ENCODE peak calls at places on chromosomes 12 and 14, in four cellular contexts. T is breast epithelium, E is left ventricle myocardium inferior, A is transverse colon. P is an unnamed sample.

GRCh38 chr12:65496617-65497016 is 218.1 kb downstream of the MSRB3 start:
- DNase-seq in T (no peak), A (no peak), E (peak; percentile 39), P (peak; percentile 15)

GRCh38 chr12:6457220-6457945 is 5.5 kb downstream of the TAPBPL start:
- DNase-seq in T (no peak), A (no peak), E (no peak), P (no peak)

GRCh38 chr12:67354966-67355365 is 85.8 kb downstream of the CAND1 start:
- DNase-seq in E (no peak), T (no peak), A (no peak), P (no peak)

GRCh38 chr12:5873341-5873919 is 71.6 kb downstream of the ANO2 start:
- DNase-seq in T (no peak), E (no peak), A (no peak), P (no peak)

GRCh38 chr12:56119361-56119796 is 1.3 kb downstream of the ZC3H10 start:
- DNase-seq in T (peak; percentile 78), A (peak; percentile 78), E (peak; percentile 55), P (peak; percentile 46)

GRCh38 chr12:46919666-46920065 is 93.9 kb upstream of the SLC38A4 start:
- DNase-seq in T (no peak), A (no peak), E (no peak), P (no peak)

GRCh38 chr14:86852530-86852929 is 1140.5 kb downstream of the GALC start:
- DNase-seq in A (no peak), T (no peak), E (no peak), P (no peak)

GRCh38 chr12:97308576-97309198 is 153.9 kb upstream of the RMST start:
- DNase-seq in E (no peak), T (no peak), A (no peak), P (no peak)

GRCh38 chr14:44657688-44658388 is 150.8 kb upstream of the FSCB start:
- DNase-seq in A (no peak), T (no peak), E (no peak), P (no peak)

GRCh38 chr12:133192847-133193246 is 11.6 kb downstream of the ZNF268 start:
- DNase-seq in T (no peak), E (no peak), A (no peak), P (no peak)

GRCh38 chr12:27343255-27344000 is 10.8 kb downstream of the BMAL2 start:
- DNase-seq in A (no peak), E (no peak), T (no peak), P (no peak)

GRCh38 chr12:90836689-90837088 is 118.3 kb downstream of the CCER1 start:
- DNase-seq in E (no peak), A (no peak), T (no peak), P (peak; percentile 58)

GRCh38 chr12:131345521-131346436 is 365.1 kb upstream of the SFSWAP start:
- DNase-seq in E (no peak), T (no peak), A (no peak), P (no peak)

GRCh38 chr14:88613552-88614010 is 50.7 kb downstream of the ZC3H14 start:
- DNase-seq in A (no peak), E (no peak), T (no peak), P (no peak)

GRCh38 chr14:90381011-90381790 is 15.6 kb upstream of the CALM1 start:
- DNase-seq in A (peak; percentile 71), E (no peak), T (no peak), P (peak; percentile 49)

GRCh38 chr12:5088586-5089264 is 45.0 kb downstream of the KCNA5 start:
- DNase-seq in T (no peak), E (no peak), A (no peak), P (peak; percentile 18)

GRCh38 chr12:6772729-6773661 is 675 bp downstream of the LAG3 start:
- DNase-seq in A (no peak), T (no peak), E (no peak), P (no peak)

GRCh38 chr12:113135178-113136127 is at the start of gene RASAL1:
- DNase-seq in E (no peak), A (peak; percentile 88), T (peak; percentile 60), P (no peak)

GRCh38 chr12:26713885-26714383 is 119.1 kb downstream of the ITPR2 start:
- DNase-seq in E (no peak), T (no peak), A (no peak), P (no peak)

GRCh38 chr12:48351022-48351708 is 446 bp upstream of the ZNF641 start:
- DNase-seq in T (peak; percentile 47), A (peak; percentile 77), E (peak; percentile 79), P (peak; percentile 75)

GRCh38 chr14:50425816-50426215 is 29.1 kb upstream of the CDKL1 start:
- DNase-seq in E (no peak), A (no peak), T (no peak), P (no peak)

GRCh38 chr12:71455028-71455737 is 15.6 kb downstream of the LGR5 start:
- DNase-seq in E (no peak), A (no peak), T (no peak), P (no peak)

GRCh38 chr12:93081810-93082165 is 152.7 kb upstream of the EEA1 start:
- DNase-seq in A (no peak), E (no peak), T (peak; percentile 23), P (no peak)

GRCh38 chr14:106606936-106607335 is 1080.6 kb downstream of the TMEM121 start:
- DNase-seq in T (no peak), A (no peak), E (no peak), P (no peak)
- H3K9me3 ChIP-seq in T (no peaks in the 10 kb centered on the region), A (no peaks in the 10 kb centered on the region), E (no peaks in the 10 kb centered on the region), P (no peaks in the 10 kb centered on the region)

DNA sequence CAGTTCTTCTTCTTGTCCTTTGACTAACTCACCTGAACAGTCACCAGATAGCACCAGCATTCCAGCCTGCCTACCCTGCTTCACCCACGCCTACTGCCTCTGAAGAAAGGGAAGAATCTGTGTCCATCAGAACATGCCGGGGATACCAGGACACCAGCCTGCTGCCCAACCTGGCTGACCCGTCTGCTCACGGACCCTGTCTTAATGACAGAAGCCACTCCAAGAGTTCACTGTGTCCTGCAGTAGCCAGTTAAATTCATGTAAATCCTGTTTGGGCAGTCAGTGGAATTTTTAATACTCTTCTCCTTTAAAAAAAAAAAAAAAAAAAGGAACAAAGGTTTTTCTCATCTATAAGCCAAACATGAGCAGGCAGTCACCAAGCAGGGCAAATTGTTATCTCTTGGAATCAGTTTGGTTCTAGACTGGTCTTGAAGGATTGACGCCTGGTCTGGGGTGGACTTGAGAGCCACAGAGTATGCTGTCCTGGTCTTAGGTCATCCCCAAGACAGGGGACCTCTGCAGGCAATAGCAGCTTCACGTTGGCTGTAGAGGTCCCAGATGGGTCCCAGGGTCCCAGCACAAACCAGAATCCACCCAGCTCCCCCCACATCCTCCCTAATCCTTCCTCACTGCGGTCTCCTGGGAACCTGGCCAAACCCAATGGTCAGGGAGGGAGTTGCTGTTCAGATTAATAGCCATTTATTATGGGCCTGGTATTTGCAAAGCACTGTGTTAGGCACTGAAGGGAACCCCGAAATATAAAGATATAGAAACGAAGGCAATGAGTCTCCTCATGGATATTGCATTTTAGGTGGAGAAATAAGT is 181.1 kb upstream of the HIF1A start:
- DNase-seq in E (no peak), A (no peak), T (no peak), P (no peak)
- H3K4me3 ChIP-seq in E (no peak overlapping the region), A (no peak overlapping the region), T (no peak overlapping the region), P (no peak overlapping the region)

GRCh38 chr14:104692261-104692938 is 3.0 kb downstream of the INF2 start:
- DNase-seq in T (no peak), A (no peak), E (no peak), P (no peak)
- H3K36me3 ChIP-seq in T (no peaks in the 10 kb centered on the region), A (no peaks in the 10 kb centered on the region), E (peaks cover 5% of the 10 kb centered on the region), P (no peaks in the 10 kb centered on the region)

GRCh38 chr14:82046512-82047226 is 513.0 kb upstream of the SEL1L start:
- DNase-seq in E (no peak), T (no peak), A (no peak), P (no peak)
- H3K9me3 ChIP-seq in E (no peaks in the 10 kb centered on the region), T (no peaks in the 10 kb centered on the region), A (no peaks in the 10 kb centered on the region), P (no peaks in the 10 kb centered on the region)

GRCh38 chr12:54182086-54182485 is 6.7 kb downstream of the SMUG1 start:
- DNase-seq in E (no peak), T (no peak), A (no peak), P (no peak)
- H3K4me3 ChIP-seq in E (no peak overlapping the region), T (no peak overlapping the region), A (no peak overlapping the region), P (no peak overlapping the region)

GRCh38 chr14:95127531-95127911 is 29.8 kb downstream of the DICER1 start:
- DNase-seq in A (no peak), E (no peak), T (no peak), P (no peak)

GRCh38 chr14:95125156-95125555 is 32.2 kb downstream of the DICER1 start:
- DNase-seq in A (no peak), T (no peak), E (no peak), P (no peak)

GRCh38 chr14:95126906-95127530 is 30.3 kb downstream of the DICER1 start:
- DNase-seq in A (no peak), T (no peak), E (no peak), P (no peak)

GRCh38 chr14:95123895-95124579 is 33.3 kb downstream of the DICER1 start:
- DNase-seq in A (no peak), E (peak; percentile 62), T (no peak), P (peak; percentile 23)

DNA sequence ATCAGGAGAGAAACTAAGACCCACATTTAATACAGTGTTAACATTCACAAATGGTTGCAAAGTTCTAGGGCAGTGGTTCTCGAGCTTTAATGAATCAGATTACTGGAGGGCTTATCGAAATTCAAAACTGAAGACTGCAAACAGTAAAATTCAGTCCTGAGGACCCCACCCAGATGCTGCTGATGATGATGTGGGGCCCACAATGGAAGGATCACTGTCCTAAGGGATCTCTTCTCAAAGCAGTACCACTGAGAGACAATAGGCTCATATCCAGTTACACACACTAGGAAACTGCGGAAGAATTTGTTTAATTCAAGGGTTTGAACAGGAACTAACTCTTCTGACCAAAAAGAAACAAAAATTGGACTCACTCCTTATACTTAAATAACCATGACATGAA is 31.4 kb downstream of the DICER1 start:
- DNase-seq in E (no peak), T (no peak), A (no peak), P (no peak)
- H3K36me3 ChIP-seq in E (peaks cover 59% of the 10 kb centered on the region), T (no peaks in the 10 kb centered on the region), A (peaks cover 12% of the 10 kb centered on the region), P (peaks cover 21% of the 10 kb centered on the region)

GRCh38 chr14:105880616-105881015 is 354.2 kb downstream of the TMEM121 start:
- DNase-seq in E (no peak), A (no peak), T (no peak), P (peak; percentile 4)

GRCh38 chr14:105884808-105885281 is 358.5 kb downstream of the TMEM121 start:
- DNase-seq in A (no peak), E (no peak), T (no peak), P (no peak)

GRCh38 chr14:105881021-105881930 is 354.9 kb downstream of the TMEM121 start:
- DNase-seq in T (no peak), A (peak; percentile 3), E (peak; percentile 7), P (no peak)

GRCh38 chr14:105883066-105884005 is 357.0 kb downstream of the TMEM121 start:
- DNase-seq in E (peak; percentile 9), T (no peak), A (peak; percentile 2), P (peak; percentile 1)

DNA sequence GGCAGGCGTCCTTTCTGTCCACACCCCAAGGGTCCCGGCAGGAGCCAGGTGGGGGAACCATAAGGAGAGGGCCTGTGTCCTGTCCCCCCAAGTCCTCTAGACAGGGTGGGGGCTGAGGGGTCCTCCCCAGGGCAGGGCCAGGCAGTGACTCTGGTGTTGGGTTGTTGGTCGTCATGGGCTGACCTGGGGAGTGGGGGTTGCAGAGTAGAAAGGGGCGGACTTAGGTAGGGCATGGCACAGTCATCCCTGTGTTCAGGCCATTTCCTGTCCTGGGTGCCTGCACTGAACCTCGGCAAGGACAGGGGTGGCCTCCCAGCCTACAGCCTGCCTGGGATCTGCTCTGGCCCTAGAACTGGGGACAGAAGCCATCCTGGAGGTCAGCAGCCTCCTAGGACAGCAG is 356.2 kb downstream of the TMEM121 start:
- DNase-seq in T (no peak), A (peak; percentile 3), E (peak; percentile 5), P (no peak)
- H3K9me3 ChIP-seq in T (peaks cover 4% of the 10 kb centered on the region), A (no peaks in the 10 kb centered on the region), E (no peaks in the 10 kb centered on the region), P (no peaks in the 10 kb centered on the region)

GRCh38 chr14:92794961-92795360 is 856 bp downstream of the GOLGA5 start:
- DNase-seq in E (no peak), T (no peak), A (no peak), P (no peak)
- H3K4me3 ChIP-seq in E (peak overlapping the region; percentile 84), T (peak overlapping the region; percentile 97), A (peak overlapping the region; percentile 92), P (peak overlapping the region; percentile 91)